ENCODE peak calls at places on chromosomes 7 and 10, in four cellular contexts. H is thoracic aorta, F is T-helper 1 cell, U is H4. A is an unnamed sample.
A peak's percentile ranks its signal among the peaks of the same experiment; 100 is the strongest.

GRCh38 chr10:33005322-33006282 is 47.6 kb upstream of the ITGB1 start:
- DNase-seq in H (peak; percentile 40), U (peak; percentile 81), F (no peak), A (no peak)

GRCh38 chr7:106276513-106276912 is 8.3 kb downstream of the NAMPT start:
- DNase-seq in U (no peak), F (no peak), H (no peak), A (no peak)

GRCh38 chr10:61662794-61663259 is at the start of gene CABCOCO1:
- DNase-seq in U (peak; percentile 68), F (no peak), H (no peak), A (no peak)

GRCh38 chr7:128728608-128729007 is 10.6 kb upstream of the CALU start:
- DNase-seq in F (no peak), U (peak; percentile 16), H (no peak), A (no peak)

GRCh38 chr10:50585921-50586739 is 37.6 kb downstream of the SGMS1 start:
- DNase-seq in U (peak; percentile 72), H (no peak), F (no peak), A (no peak)

GRCh38 chr10:14163374-14164125 is 167.2 kb downstream of the FRMD4A start:
- DNase-seq in H (no peak), U (no peak), F (no peak), A (no peak)

GRCh38 chr7:66296555-66296954 is 91.4 kb downstream of the TPST1 start:
- DNase-seq in F (no peak), U (no peak), H (no peak), A (no peak)

GRCh38 chr7:128459394-128459878 is 3.8 kb downstream of the HILPDA start:
- DNase-seq in F (peak; percentile 66), H (peak; percentile 33), U (peak; percentile 64), A (peak; percentile 35)

GRCh38 chr7:47682874-47683273 is 101.0 kb upstream of the TNS3 start:
- DNase-seq in F (no peak), H (no peak), U (no peak), A (no peak)

GRCh38 chr10:69048103-69048502 is 39.8 kb upstream of the SRGN start:
- DNase-seq in U (peak; percentile 11), F (no peak), H (no peak), A (no peak)

GRCh38 chr10:104330168-104331117 is 7.8 kb downstream of the ITPRIP start:
- DNase-seq in U (peak; percentile 68), F (no peak), H (no peak), A (no peak)

GRCh38 chr7:131007439-131008330 is 273.7 kb upstream of the KLF14 start:
- DNase-seq in H (no peak), F (peak; percentile 65), U (peak; percentile 83), A (no peak)

GRCh38 chr7:112505495-112505894 is 24.7 kb downstream of the LSMEM1 start:
- DNase-seq in F (no peak), H (no peak), U (no peak), A (peak; percentile 14)

GRCh38 chr10:114379631-114380041 is 24.7 kb downstream of the AFAP1L2 start:
- DNase-seq in U (no peak), H (no peak), F (no peak), A (no peak)

GRCh38 chr7:2006231-2006771 is 226.4 kb downstream of the MAD1L1 start:
- DNase-seq in H (no peak), F (no peak), U (no peak), A (no peak)

GRCh38 chr10:44978570-44979280 is at the start of gene DEPP1:
- DNase-seq in U (peak; percentile 95), F (no peak), H (peak; percentile 87), A (no peak)

GRCh38 chr7:141231018-141231792 is 157.3 kb downstream of the TMEM178B start:
- DNase-seq in U (peak; percentile 42), H (no peak), F (no peak), A (no peak)

GRCh38 chr10:110307805-110308204 is 3.1 kb upstream of the SMNDC1 start:
- DNase-seq in U (no peak), F (no peak), H (no peak), A (no peak)

GRCh38 chr7:85773116-85773783 is 586.4 kb upstream of the SEMA3D start:
- DNase-seq in H (no peak), U (peak; percentile 17), F (no peak), A (no peak)

GRCh38 chr7:96887426-96887825 is 117.9 kb upstream of the DLX6 start:
- DNase-seq in H (no peak), U (peak; percentile 16), F (no peak), A (no peak)

GRCh38 chr10:107485019-107485418 is 320.5 kb upstream of the SORCS1 start:
- DNase-seq in H (no peak), F (no peak), U (no peak), A (no peak)

GRCh38 chr10:69220041-69220451 is at the start of gene HKDC1:
- DNase-seq in F (no peak), H (no peak), U (no peak), A (no peak)

A was measured in NCI-H1930.